ENCODE peak calls at places on chromosomes 16 and 17, in five cellular contexts. F, A, J, K and R are unnamed samples.

GRCh38 chr16:56068816-56069215 is 122.5 kb upstream of the GNAO1 start:
- DNase-seq in F (no peak), A (no peak), J (no peak), K (no peak), R (no peak)

GRCh38 chr17:75996665-75997590 is 3.7 kb upstream of the CDK3 start:
- DNase-seq in F (no peak), A (peak; percentile 62), J (peak; percentile 78), K (peak; percentile 32), R (peak; percentile 85)

GRCh38 chr16:15775663-15776304 is 81.0 kb downstream of the MYH11 start:
- DNase-seq in F (no peak), A (no peak), J (no peak), K (no peak), R (no peak)

GRCh38 chr16:73713817-73714495 is 582.7 kb upstream of the PSMD7 start:
- DNase-seq in F (no peak), A (no peak), J (no peak), K (peak; percentile 52), R (no peak)

GRCh38 chr16:22373662-22374310 is 633 bp downstream of the CDR2 start:
- DNase-seq in F (peak; percentile 41), A (peak; percentile 46), J (peak; percentile 44), K (peak; percentile 42), R (peak; percentile 77)

GRCh38 chr16:85381738-85382592 is 231.2 kb upstream of the GSE1 start:
- DNase-seq in F (no peak), A (no peak), J (no peak), K (peak; percentile 58), R (no peak)

GRCh38 chr16:87955302-87956168 is 4.3 kb downstream of the BANP start:
- DNase-seq in F (no peak), A (no peak), J (no peak), K (no peak), R (peak; percentile 56)

GRCh38 chr16:13996778-13997288 is 74.3 kb upstream of the MRTFB start:
- DNase-seq in F (no peak), A (no peak), J (no peak), K (no peak), R (no peak)

GRCh38 chr16:87789437-87790277 is 23.9 kb upstream of the KLHDC4 start:
- DNase-seq in F (no peak), A (no peak), J (peak; percentile 50), K (no peak), R (no peak)

GRCh38 chr17:43366809-43367587 is 31.8 kb upstream of the ARL4D start:
- DNase-seq in F (no peak), A (no peak), J (no peak), K (no peak), R (no peak)

GRCh38 chr16:54123766-54124165 is 162.8 kb downstream of the IRX3 start:
- DNase-seq in F (no peak), A (no peak), J (no peak), K (no peak), R (no peak)

DNA sequence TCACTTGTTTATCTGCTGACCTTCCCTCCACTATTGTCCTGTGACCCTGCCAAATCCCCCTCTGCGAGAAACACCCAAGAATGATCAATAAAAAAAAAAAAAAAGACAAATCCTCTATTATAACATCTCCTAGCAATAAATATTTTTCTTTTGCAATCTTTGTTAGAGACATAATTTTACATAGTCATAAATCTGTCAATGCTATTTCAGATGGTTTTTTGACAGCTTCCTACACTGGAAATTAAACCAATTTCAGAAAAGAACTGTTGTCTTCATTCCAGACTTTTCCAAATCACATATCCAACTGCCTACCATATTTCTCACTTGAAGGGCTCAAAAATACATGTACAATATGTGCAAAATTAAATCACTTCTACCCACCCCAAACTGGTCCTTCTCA is 3.7 kb downstream of the METTL16 start:
- DNase-seq in F (no peak), A (no peak), J (no peak), K (no peak), R (no peak)
- H3K27ac ChIP-seq in F (no peak overlapping the region), A (no peak overlapping the region), J (no peak overlapping the region), K (no peak overlapping the region), R (no peak overlapping the region)

GRCh38 chr16:27460663-27461482 is 58.9 kb downstream of the IL21R start:
- DNase-seq in F (no peak), A (no peak), J (no peak), K (no peak), R (no peak)

GRCh38 chr16:27462846-27463682 is 61.1 kb downstream of the IL21R start:
- DNase-seq in F (no peak), A (no peak), J (no peak), K (no peak), R (no peak)

GRCh38 chr16:27460213-27460612 is 58.2 kb downstream of the IL21R start:
- DNase-seq in F (no peak), A (no peak), J (no peak), K (no peak), R (no peak)

GRCh38 chr16:27462200-27462845 is 60.3 kb downstream of the IL21R start:
- DNase-seq in F (no peak), A (no peak), J (no peak), K (no peak), R (no peak)

DNA sequence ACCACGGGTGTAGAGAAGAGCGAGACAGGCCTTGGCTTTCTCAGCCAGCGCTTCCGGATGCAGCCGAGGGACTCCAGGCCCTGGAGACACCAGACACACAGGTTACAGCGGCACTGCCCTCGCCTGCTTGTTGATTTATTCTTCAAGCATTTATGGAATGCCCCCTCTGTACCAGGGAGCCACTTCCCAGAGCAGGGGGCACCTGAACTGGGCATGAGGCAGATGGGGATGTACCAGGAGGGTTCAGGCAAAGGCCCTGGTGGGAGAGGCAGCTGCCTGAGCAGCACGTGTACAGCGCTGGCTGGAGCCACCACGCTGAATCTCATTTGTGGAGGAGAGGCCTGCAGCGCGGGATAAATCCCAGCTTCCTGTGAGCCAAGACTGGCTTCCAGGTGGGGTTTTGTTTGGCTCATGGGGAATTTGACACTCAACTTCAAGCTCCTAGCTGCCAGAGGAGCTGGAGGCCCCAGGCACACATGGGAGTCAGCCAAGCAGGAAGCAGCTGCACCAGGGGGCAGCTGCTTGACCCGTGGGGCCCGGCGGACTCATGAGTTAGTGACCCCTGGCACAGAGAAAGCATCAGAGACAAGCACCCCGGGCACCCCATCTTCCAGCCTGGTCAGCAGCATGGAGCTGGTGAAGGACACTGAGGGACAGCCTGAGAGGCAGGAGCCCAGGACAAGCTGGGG is 59.7 kb downstream of the IL21R start:
- DNase-seq in F (no peak), A (no peak), J (no peak), K (no peak), R (no peak)
- H3K36me3 ChIP-seq in F (peaks cover 14% of the 10 kb centered on the region), A (peaks cover 65% of the 10 kb centered on the region), J (peaks cover 10% of the 10 kb centered on the region), K (peaks cover 44% of the 10 kb centered on the region), R (peaks cover 68% of the 10 kb centered on the region)

GRCh38 chr17:48107137-48108055 is at the start of gene SNX11:
- DNase-seq in F (peak; percentile 89), A (peak; percentile 100), J (peak; percentile 87), K (peak; percentile 95), R (peak; percentile 97)
- H3K27ac ChIP-seq in F (peak within 1 kb of the TSS; percentile 94), A (peak within 1 kb of the TSS; percentile 94), J (peak within 1 kb of the TSS; percentile 95), K (peak within 1 kb of the TSS; percentile 78), R (peak within 1 kb of the TSS; percentile 95)

DNA sequence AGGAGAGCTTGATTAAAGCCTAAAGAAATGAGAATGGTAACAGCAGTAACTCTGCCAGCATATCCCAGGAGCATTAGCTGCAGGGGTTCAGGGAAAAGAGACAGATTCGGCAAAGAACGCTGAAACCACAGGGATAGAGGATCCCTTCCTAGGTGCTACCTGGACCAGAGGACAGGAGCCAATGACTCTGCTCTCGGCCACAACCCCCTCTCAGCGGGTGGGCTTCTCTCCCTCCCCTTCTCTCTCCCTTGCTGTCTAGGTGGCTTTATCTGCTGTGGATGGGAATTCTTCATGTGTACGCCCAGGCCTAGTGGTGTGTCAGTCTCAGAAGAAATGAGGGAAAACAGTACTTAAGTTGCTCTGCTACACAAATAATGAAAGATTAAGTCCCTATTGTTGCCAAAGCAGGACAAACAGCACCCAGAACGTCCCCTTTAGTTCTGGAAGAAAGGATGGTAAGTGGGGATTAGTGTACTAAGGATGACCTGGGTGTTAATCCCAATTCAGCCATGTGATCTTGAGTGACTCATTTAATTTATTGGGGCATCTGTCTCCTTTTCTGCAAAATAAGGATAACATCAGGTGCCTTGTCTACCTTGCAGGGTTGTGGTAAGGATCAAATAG is 123.3 kb downstream of the CDK5R1 start:
- DNase-seq in F (no peak), A (no peak), J (no peak), K (no peak), R (no peak)
- H3K36me3 ChIP-seq in F (no peaks in the 10 kb centered on the region), A (no peaks in the 10 kb centered on the region), J (no peaks in the 10 kb centered on the region), K (no peaks in the 10 kb centered on the region), R (no peaks in the 10 kb centered on the region)

DNA sequence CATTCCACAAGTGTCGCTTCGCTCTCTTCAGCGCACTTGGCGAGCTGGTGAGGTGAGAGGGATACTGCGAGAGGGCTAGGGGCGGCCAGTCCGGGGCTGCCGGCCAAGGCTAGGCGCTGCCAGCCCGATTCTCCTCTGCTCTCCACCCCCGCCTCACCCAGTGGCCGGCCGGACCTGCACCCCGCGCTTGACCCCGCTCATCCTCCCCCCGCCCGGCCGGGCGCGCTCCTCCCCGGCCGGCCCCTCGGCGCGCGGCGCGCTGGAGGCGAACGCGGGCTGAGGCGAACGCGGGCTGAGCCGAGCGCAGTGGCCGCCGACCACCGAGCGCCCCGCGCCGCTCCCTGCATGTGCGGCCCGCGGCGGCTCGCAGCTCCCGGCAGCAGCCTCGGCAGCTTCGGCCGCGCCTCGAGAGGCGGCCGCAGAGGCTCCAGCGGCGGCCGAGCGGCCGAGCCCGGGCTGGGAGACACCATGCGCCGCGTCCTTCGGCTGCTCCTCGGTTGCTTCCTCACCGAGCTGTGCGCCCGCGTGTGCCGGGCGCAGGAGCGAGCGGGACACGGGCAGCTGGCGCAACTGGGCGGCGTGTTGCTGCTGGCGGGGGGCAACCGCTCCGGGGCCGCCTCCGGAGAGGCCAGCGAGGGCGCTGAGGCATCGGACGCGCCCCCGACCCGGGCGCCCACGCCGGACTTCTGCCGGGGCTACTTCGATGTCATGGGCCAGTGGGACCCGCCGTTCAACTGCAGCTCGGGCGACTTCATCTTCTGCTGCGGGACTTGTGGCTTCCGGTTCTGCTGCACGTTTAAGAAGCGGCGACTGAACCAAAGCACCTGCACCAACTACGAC is at the start of gene SHISA9:
- DNase-seq in F (no peak), A (no peak), J (no peak), K (peak; percentile 45), R (no peak)
- H3K27ac ChIP-seq in F (no peak within 1 kb of the TSS), A (no peak within 1 kb of the TSS), J (no peak within 1 kb of the TSS), K (no peak within 1 kb of the TSS), R (no peak within 1 kb of the TSS)

GRCh38 chr16:78537511-78537910 is 438.1 kb downstream of the WWOX start:
- DNase-seq in F (no peak), A (no peak), J (no peak), K (no peak), R (no peak)

GRCh38 chr16:78538284-78538683 is 438.8 kb downstream of the WWOX start:
- DNase-seq in F (no peak), A (no peak), J (no peak), K (no peak), R (no peak)

GRCh38 chr16:78538919-78539318 is 439.5 kb downstream of the WWOX start:
- DNase-seq in F (no peak), A (no peak), J (no peak), K (no peak), R (no peak)

GRCh38 chr16:78542419-78542818 is 443.0 kb downstream of the WWOX start:
- DNase-seq in F (no peak), A (no peak), J (no peak), K (no peak), R (no peak)

DNA sequence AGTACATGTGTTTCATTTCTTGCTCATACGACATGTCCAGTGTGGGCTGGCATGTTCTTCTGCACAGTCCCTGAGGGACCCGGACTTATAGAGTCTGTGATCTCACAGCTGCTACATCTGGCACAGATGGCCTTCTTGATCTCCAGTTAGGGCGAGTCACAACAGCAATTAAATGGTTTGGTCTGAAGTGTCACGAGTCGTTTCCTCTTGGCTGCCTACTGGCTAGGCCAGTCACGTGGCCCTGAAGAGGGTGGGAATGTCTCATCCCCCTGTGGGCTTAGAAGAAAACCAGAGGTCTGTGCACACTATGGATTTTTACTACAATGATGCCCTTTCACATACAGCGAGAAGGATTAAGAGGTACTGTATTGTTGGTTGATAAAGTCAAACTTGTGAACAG is 443.6 kb downstream of the WWOX start:
- DNase-seq in F (no peak), A (no peak), J (no peak), K (no peak), R (no peak)
- H3K36me3 ChIP-seq in F (no peaks in the 10 kb centered on the region), A (no peaks in the 10 kb centered on the region), J (no peaks in the 10 kb centered on the region), K (no peaks in the 10 kb centered on the region), R (no peaks in the 10 kb centered on the region)